ENCODE peak calls at places on chromosomes 2 and 18, in five cellular contexts. H is osteoblast, W is neural progenitor cell, Y is GM23338, J is neuronal stem cell. O is an unnamed sample. For H3K4me1, the result is how much of the 10 kb centered on the place peaks cover.

GRCh38 chr2:88057437-88057844 is 1.9 kb upstream of the KRCC1 start:
- DNase-seq in J (no peak), Y (no peak), W (no peak), H (no peak), O (peak)

GRCh38 chr18:76499021-76499420 is 4.0 kb upstream of the ZNF516 start:
- DNase-seq in J (no peak), H (no peak), Y (no peak), W (no peak), O (no peak)

GRCh38 chr18:37902344-37902743 is 336.7 kb upstream of the CELF4 start:
- DNase-seq in W (no peak), J (no peak), Y (no peak), H (peak), O (no peak)

GRCh38 chr2:101899257-101899656 is 92.5 kb upstream of the IL1R2 start:
- DNase-seq in Y (no peak), H (no peak), J (no peak), W (no peak), O (no peak)

GRCh38 chr2:70456594-70457495 is 96.8 kb downstream of the TGFA start:
- DNase-seq in Y (no peak), J (no peak), H (no peak), W (peak), O (no peak)

GRCh38 chr2:113709022-113709421 is 47.4 kb downstream of the SLC35F5 start:
- DNase-seq in H (no peak), J (no peak), W (no peak), Y (no peak), O (no peak)

GRCh38 chr2:62016957-62017356 is 111.5 kb downstream of the COMMD1 start:
- DNase-seq in Y (no peak), H (no peak), J (no peak), W (no peak), O (no peak)

GRCh38 chr18:22840606-22841144 is 92.5 kb upstream of the RBBP8 start:
- DNase-seq in J (no peak), W (no peak), H (no peak), Y (no peak), O (peak)

GRCh38 chr2:230666885-230667712 is 45.5 kb upstream of the CAB39 start:
- DNase-seq in W (peak), J (no peak), Y (no peak), H (peak), O (peak)

GRCh38 chr2:158729873-158730620 is 65.1 kb upstream of the DAPL1 start:
- DNase-seq in Y (no peak), J (no peak), W (no peak), H (no peak), O (peak)

GRCh38 chr2:119255760-119256573 is 32.3 kb downstream of the STEAP3 start:
- DNase-seq in W (peak), H (peak), Y (peak), J (no peak), O (peak)

GRCh38 chr2:190216829-190217228 is 102.8 kb downstream of the HIBCH start:
- DNase-seq in W (peak), Y (peak), J (peak), H (peak), O (no peak)

GRCh38 chr2:171480908-171481307 is 41.4 kb upstream of the CYBRD1 start:
- DNase-seq in J (no peak), H (no peak), W (no peak), Y (no peak), O (no peak)

GRCh38 chr2:23756593-23757292 is 170.2 kb downstream of the ATAD2B start:
- DNase-seq in Y (no peak), J (no peak), W (no peak), H (no peak), O (no peak)

GRCh38 chr2:37934591-37935513 is 9.8 kb downstream of the RMDN2 start:
- DNase-seq in J (no peak), W (no peak), Y (no peak), H (peak), O (no peak)

GRCh38 chr2:128530025-128530573 is 211.4 kb upstream of the HS6ST1 start:
- DNase-seq in W (no peak), Y (no peak), J (no peak), H (no peak), O (no peak)

DNA sequence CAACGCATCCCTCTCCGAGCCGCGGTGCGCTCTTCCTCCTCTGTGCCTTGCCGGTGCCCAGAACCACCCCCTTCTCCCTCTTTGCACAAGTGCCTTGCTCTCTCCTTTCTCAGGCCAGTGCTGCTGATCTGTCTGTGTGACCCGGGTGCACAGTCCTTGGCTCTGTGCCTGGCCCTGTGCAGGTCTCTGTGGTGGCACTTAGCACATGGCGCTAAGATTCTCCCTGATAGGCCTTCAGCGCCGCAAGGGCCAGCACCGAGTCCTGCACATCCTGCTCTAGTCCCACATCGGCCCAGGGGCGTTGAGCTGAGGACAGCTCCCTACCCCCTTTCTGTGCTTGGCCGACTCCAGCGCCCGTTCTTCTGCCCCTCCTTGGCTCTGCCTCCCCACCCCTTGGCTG is 136.1 kb downstream of the NEDD4L start:
- DNase-seq in Y (no peak), H (no peak), J (no peak), W (no peak), O (no peak)
- H3K4me1 ChIP-seq in Y (under half), H (under half), J (under half), W (under half), O (under half)

GRCh38 chr2:48318118-48318517 is 211.8 kb upstream of the STON1 start:
- DNase-seq in J (no peak), Y (no peak), H (no peak), W (no peak), O (no peak)

GRCh38 chr2:48320747-48321146 is 209.2 kb upstream of the STON1 start:
- DNase-seq in W (no peak), H (no peak), J (no peak), Y (no peak), O (no peak)

GRCh38 chr2:48323146-48323545 is 206.8 kb upstream of the STON1 start:
- DNase-seq in Y (peak), W (no peak), H (no peak), J (no peak), O (no peak)

GRCh38 chr2:48319863-48320262 is 210.1 kb upstream of the STON1 start:
- DNase-seq in H (no peak), J (no peak), Y (no peak), W (no peak), O (no peak)

DNA sequence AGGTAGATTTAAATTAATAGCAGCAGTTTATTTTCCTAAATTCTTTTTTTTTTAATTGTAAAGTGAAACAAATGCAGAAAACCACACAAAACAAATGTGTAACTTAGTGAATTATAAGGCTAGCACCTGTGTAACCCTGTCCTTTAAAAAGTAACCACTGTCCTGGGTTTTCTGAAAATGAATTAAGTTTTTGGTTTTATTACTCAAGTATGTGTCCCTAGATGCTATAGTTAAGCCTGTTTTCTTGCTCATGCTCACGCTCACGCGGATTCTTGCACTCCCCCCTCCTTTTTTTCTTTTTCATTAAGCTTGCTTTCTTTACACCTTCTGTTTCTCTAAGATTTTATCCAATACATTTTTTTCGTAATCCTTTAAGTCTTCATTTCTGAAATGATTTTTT is 207.7 kb upstream of the STON1 start:
- DNase-seq in J (no peak), W (no peak), Y (no peak), H (no peak), O (no peak)
- H3K4me2 ChIP-seq in J (no peak), W (no peak), Y (no peak), H (no peak), O (no peak)

GRCh38 chr2:200320991-200321390 is 14.5 kb downstream of the SPATS2L start:
- DNase-seq in W (no peak), J (no peak), Y (no peak), H (no peak), O (no peak)
- H3K4me1 ChIP-seq in W (half or more), J (under half), Y (half or more), H (under half), O (under half)

GRCh38 chr18:58088723-58089074 is 44.7 kb downstream of the NEDD4L start:
- DNase-seq in J (no peak), Y (no peak), W (no peak), H (no peak), O (no peak)
- H3K4me2 ChIP-seq in J (no peak), Y (peak), W (no peak), H (no peak), O (no peak)

GRCh38 chr2:207156045-207156444 is 9.7 kb downstream of the KLF7 start:
- DNase-seq in H (no peak), Y (no peak), W (no peak), J (no peak), O (no peak)
- H3K4me1 ChIP-seq in H (half or more), Y (half or more), W (half or more), J (under half), O (half or more)

GRCh38 chr2:105510761-105511669 is 112.2 kb upstream of the FHL2 start:
- DNase-seq in Y (no peak), W (no peak), J (no peak), H (peak), O (peak)
- H3K4me2 ChIP-seq in Y (no peak), W (no peak), J (no peak), H (no peak), O (no peak)

O was measured in GM23248.